ENCODE peak calls at places on chromosomes 11 and 22, in five cellular contexts. O is astrocyte of the spinal cord, K is HCT116, X is Panc1, B is IMR-90. G is an unnamed sample.

GRCh38 chr11:88402192-88402715 is 64.7 kb upstream of the CTSC start:
- DNase-seq in O (peak), B (peak), K (no peak), X (no peak), G (peak)

GRCh38 chr22:20979243-20979809 is 2.8 kb upstream of the LZTR1 start:
- DNase-seq in B (peak), X (no peak), O (peak), K (no peak), G (no peak)

GRCh38 chr22:24485608-24486007 is 9.5 kb upstream of the UPB1 start:
- DNase-seq in O (no peak), B (no peak), X (no peak), K (no peak), G (no peak)

GRCh38 chr11:94528551-94528950 is 15.2 kb upstream of the FUT4 start:
- DNase-seq in K (no peak), B (no peak), X (no peak), O (no peak), G (no peak)

GRCh38 chr22:39524089-39524752 is 3.9 kb downstream of the ATF4 start:
- DNase-seq in O (no peak), K (no peak), X (no peak), B (no peak), G (no peak)

GRCh38 chr22:27990879-27991278 is 71.8 kb upstream of the PITPNB start:
- DNase-seq in K (peak), O (peak), B (peak), X (no peak), G (no peak)

GRCh38 chr11:66008095-66008467 is 3.7 kb upstream of the CST6 start:
- DNase-seq in K (no peak), O (no peak), X (no peak), B (no peak), G (no peak)

GRCh38 chr11:117900144-117900651 is 23.7 kb upstream of the FXYD6 start:
- DNase-seq in B (no peak), O (no peak), K (no peak), X (no peak), G (no peak)

GRCh38 chr11:2701230-2701629 is 1.4 kb upstream of the KCNQ1OT1 start:
- DNase-seq in X (no peak), B (no peak), K (no peak), O (no peak), G (no peak)

GRCh38 chr11:64327338-64327737 is 9.4 kb downstream of the PRDX5 start:
- DNase-seq in B (no peak), K (no peak), O (no peak), X (no peak), G (no peak)

GRCh38 chr11:84345597-84345996 is 1059.4 kb upstream of the CCDC90B start:
- DNase-seq in B (no peak), O (no peak), K (no peak), X (no peak), G (no peak)

GRCh38 chr11:73198677-73199076 is 19.4 kb upstream of the P2RY2 start:
- DNase-seq in O (no peak), K (peak), B (no peak), X (no peak), G (no peak)

GRCh38 chr11:33827206-33827605 is 52.9 kb upstream of the FBXO3 start:
- DNase-seq in X (no peak), O (no peak), B (no peak), K (no peak), G (no peak)

GRCh38 chr11:65184146-65184545 is 2.4 kb downstream of the CAPN1 start:
- DNase-seq in B (no peak), X (no peak), O (no peak), K (no peak), G (no peak)

GRCh38 chr11:18248561-18248960 is at the start of gene SAA2:
- DNase-seq in X (no peak), K (no peak), B (no peak), O (no peak), G (no peak)

GRCh38 chr11:116601734-116602636 is 170.8 kb downstream of the BUD13 start:
- DNase-seq in X (no peak), B (peak), O (no peak), K (no peak), G (no peak)

GRCh38 chr22:46730568-46731245 is 7.3 kb downstream of the CERK start:
- DNase-seq in K (no peak), O (no peak), X (no peak), B (no peak), G (no peak)

GRCh38 chr11:123429336-123429735 is 733 bp upstream of the GRAMD1B start:
- DNase-seq in K (no peak), X (no peak), B (peak), O (peak), G (no peak)

GRCh38 chr11:27873664-27874063 is 173.4 kb upstream of the BDNF start:
- DNase-seq in O (no peak), B (no peak), X (no peak), K (peak), G (no peak)

GRCh38 chr11:3021125-3021524 is 29.0 kb upstream of the NAP1L4 start:
- DNase-seq in O (no peak), X (no peak), K (peak), B (peak), G (no peak)

GRCh38 chr11:60607483-60607882 is 91.9 kb upstream of the MS4A8 start:
- DNase-seq in O (no peak), X (no peak), K (no peak), B (no peak), G (no peak)
- TF ChIP-seq CTCF in O (no peak), X (no peak), K (peak), B (no peak), G (no peak)

GRCh38 chr22:30537083-30537731 is 9.3 kb downstream of the SEC14L6 start:
- DNase-seq in K (no peak), X (no peak), B (no peak), O (no peak), G (no peak)
- H3K4me3 ChIP-seq in K (no peak), X (no peak), B (no peak), O (no peak), G (no peak)

GRCh38 chr11:5390210-5390609 is 6.6 kb downstream of the OR51M1 start:
- DNase-seq in B (no peak), O (no peak), K (no peak), X (no peak), G (no peak)
- TF ChIP-seq CTCF in B (no peak), O (no peak), K (peak), X (no peak), G (no peak)

GRCh38 chr11:130783322-130783721 is 133.0 kb downstream of the SNX19 start:
- DNase-seq in K (no peak), X (no peak), B (no peak), O (no peak), G (no peak)

GRCh38 chr11:130779943-130780342 is 136.3 kb downstream of the SNX19 start:
- DNase-seq in B (no peak), O (no peak), K (no peak), X (no peak), G (no peak)

GRCh38 chr11:130781906-130782305 is 134.4 kb downstream of the SNX19 start:
- DNase-seq in X (no peak), B (peak), O (peak), K (no peak), G (no peak)

GRCh38 chr11:130780437-130780836 is 135.8 kb downstream of the SNX19 start:
- DNase-seq in K (no peak), X (no peak), B (no peak), O (no peak), G (no peak)

DNA sequence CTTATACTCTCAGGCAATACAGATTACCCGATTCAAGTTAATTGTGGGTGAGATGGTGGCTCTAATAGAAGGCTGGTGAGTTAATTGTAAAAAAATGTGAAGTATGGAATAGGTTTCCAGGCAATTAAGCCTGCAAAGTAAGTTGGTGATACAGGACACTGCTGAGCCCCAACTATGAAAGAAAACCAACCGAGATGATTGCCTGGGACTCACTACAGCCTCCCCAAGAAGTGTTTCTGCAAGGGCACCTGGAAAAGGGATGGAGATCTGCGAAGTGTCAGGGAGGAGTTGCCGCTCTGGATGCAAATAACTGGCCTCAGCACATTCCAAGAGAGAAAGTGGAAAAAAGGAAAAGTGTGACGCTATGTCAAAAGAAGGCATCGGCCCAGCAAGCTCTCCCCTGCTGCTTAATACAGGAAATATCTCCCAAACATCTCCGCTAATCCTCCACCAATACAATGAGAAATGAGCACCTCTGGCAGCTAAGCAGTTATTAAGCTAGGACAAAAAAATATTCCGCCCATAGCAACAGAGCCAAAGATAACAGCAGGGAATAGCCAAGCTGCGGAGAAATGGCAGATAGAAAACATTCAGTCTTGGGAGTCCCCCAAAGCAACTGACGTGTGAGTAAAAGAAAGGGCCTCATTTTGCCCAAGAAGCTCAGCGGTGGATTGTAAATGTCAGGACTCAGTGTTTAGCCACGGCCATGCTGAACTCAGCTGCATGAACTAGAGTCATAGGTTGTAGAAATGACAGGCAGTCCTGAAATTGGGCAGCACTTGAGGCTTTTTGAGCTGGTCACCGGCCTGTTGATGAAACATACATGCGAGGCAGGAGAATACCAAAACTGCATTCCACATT is 133.7 kb downstream of the SNX19 start:
- DNase-seq in X (no peak), B (peak), O (peak), K (no peak), G (no peak)
- H3K4me3 ChIP-seq in X (no peak), B (no peak), O (no peak), K (no peak), G (no peak)

DNA sequence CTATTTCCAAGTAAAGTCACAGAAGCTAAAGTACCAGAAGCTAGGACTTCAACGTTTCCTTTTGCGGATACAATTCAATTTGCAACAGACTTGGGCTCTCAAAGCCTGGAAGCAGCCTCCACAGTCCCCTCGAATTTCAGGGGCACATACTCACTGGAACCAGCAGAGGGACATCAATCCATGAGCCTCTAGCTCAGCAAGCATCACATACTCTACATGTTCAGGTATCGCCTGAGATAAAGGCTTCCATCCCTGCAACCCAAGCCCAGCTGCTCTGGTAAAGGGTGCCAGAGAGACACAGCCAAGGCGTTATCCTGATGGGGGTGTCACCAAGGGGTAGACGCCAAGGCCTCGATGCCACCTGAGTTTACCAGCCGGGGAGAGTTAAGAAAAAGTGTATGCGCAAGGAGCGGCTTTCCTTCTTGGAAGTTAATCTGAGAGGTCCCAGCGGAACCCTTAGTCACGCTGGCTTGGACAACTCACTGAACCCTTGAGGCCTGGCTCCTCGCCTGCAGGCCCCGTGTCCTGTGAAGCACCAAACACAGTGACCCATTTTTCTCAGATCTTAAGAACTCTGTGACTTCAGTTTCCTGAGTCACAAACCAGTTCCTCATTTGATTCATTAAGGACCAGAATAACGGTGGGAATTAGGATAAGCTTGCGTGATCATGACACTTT is 13.0 kb downstream of the LTO1 start:
- DNase-seq in O (no peak), B (no peak), K (no peak), X (no peak), G (no peak)
- TF ChIP-seq CTCF in O (peak), B (no peak), K (peak), X (no peak), G (peak)

GRCh38 chr11:78140392-78141077 is 1.1 kb upstream of the ALG8 start:
- DNase-seq in K (no peak), X (no peak), O (no peak), B (no peak), G (no peak)
- H3K4me3 ChIP-seq in K (peak), X (peak), O (peak), B (no peak), G (peak)

DNA sequence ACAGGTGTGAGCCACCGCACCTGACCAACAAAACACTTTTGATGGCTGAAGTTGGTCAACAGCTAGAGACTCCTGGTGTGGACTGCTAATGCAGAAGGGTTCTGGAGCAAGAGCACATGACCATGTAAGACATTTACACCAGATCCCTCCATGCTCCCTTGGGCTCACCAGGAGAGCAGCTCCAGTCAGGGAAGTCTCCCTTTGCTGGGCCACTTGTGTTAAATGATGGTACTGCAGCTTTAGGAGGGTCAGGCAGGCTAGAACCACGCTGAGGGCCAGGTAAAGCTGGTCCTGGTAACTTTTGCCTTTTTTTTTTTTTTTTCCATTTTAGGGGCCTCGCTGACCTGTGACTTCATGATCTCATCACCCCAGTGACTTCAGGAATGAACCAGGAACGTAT is 146.4 kb downstream of the FBXO7 start:
- DNase-seq in B (no peak), O (no peak), X (no peak), K (no peak), G (no peak)
- TF ChIP-seq CTCF in B (no peak), O (no peak), X (no peak), K (peak), G (no peak)

DNA sequence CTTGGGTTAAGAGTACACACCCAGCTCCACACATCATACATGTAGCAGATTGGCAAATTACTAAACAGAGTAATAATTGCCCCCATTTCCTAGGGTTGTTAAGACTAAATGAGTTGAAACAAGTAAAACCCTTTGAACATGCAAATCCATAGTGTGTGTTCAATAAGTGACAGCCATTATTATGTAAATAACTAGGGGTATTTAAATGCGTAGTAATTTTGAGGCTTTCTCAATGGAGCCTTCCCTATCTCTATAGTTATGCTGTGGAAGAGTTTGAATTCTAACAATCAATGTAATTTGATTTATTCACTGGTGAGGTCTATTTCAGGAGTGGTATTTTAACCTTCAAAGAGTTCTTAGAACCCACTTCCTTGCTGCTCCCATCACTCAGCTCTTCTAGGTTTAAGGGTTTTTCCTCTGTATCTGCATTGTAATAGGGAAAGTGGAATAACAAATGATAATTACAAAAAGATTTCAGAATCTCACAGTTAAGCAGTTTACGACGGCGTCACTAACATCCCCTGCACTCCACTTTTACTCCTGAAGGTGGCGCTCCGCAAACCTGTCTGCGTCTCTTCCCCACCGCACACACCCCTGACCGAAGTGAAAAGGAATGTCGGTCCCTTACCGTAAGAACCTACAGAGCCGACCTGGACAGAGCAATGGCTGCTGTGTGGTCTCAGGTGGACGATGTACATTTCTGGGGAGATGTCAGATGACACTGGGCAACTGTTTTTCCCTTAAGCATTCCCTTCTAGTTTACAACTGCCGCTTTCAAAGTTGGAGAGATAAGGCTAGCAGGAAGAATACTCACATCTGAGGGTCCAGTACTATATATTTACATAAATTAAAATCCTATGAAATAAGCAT is 80.8 kb downstream of the ZC3H12C start:
- DNase-seq in K (peak), X (no peak), B (peak), O (peak), G (peak)
- H3K4me3 ChIP-seq in K (no peak), X (no peak), B (peak), O (no peak), G (no peak)

DNA sequence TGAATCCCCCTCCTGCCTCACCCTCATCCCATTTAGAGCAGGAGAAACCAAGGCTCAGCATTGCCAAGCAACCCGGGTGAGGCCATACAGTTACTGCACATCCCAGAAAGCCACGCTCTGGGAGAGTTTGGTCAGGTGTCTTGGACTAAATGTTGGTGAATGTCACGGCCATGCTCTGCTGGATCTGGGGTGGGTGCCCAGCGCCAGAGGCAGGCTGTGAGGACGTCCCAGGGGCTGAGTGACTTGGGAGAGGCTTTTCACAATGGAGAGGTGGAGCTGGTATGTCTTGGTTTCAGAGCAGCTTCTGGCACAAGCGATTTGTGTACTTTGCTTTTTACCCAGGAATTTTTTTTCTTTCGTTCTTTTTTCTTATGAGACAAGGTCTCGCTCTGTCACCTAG is 6.6 kb downstream of the SERHL2 start:
- DNase-seq in K (no peak), B (no peak), X (no peak), O (no peak), G (no peak)
- TF ChIP-seq CTCF in K (no peak), B (no peak), X (no peak), O (no peak), G (no peak)